ENCODE peak calls at places on chromosomes 4 and X, in seven cellular contexts. S is stimulated activated naive CD8-positive, alpha-beta T cell treated with anti-CD3 and anti-CD28 coated beads, Interleukin-15, amount 100 ng/mL, for 72 hours; G is HEK293T; J is effector CD4-positive, alpha-beta T cell; H is activated naive CD8-positive, alpha-beta T cell treated with anti-CD3 and anti-CD28 coated beads, Interleukin-2, amount 50 U/mL, for 24 hours; Z is heart right ventricle; L is CD8-positive, alpha-beta T cell. O is an unnamed sample.

GRCh38 chrX:2693123-2693438 is 2.0 kb downstream of the CD99 start:
- DNase-seq in S (no peak), G (no peak), J (no peak), H (no peak), Z (no peak), L (no peak), O (no peak)

GRCh38 chr4:67087897-67088296 is 457.4 kb downstream of the CENPC start:
- DNase-seq in S (peak), G (peak), J (no peak), H (peak), Z (peak), L (no peak), O (peak)

GRCh38 chrX:118773782-118774181 is 46.4 kb downstream of the IL13RA1 start:
- DNase-seq in S (no peak), G (no peak), J (no peak), H (no peak), Z (no peak), L (no peak), O (peak)

GRCh38 chr4:148376151-148376550 is 66.1 kb downstream of the NR3C2 start:
- DNase-seq in S (peak), G (no peak), J (peak), H (no peak), Z (peak), L (peak), O (peak)

GRCh38 chr4:87007345-87008181 is 72.8 kb downstream of the AFF1 start:
- DNase-seq in S (peak), G (peak), J (peak), H (peak), Z (peak), L (peak), O (peak)

GRCh38 chr4:89929425-89930272 is 35.0 kb downstream of the MMRN1 start:
- DNase-seq in S (peak), G (no peak), J (no peak), H (no peak), Z (no peak), L (no peak), O (peak)

GRCh38 chr4:94490437-94490836 is 38.7 kb downstream of the PDLIM5 start:
- DNase-seq in S (no peak), G (no peak), J (no peak), H (no peak), Z (no peak), L (no peak), O (no peak)

GRCh38 chrX:87526281-87526680 is 8.7 kb downstream of the KLHL4 start:
- DNase-seq in S (no peak), G (no peak), J (no peak), H (no peak), Z (no peak), L (no peak), O (peak)

GRCh38 chr4:93834371-93835066 is 6.0 kb downstream of the ATOH1 start:
- DNase-seq in S (no peak), G (no peak), J (no peak), H (no peak), Z (no peak), L (no peak), O (no peak)

O was measured in PC-3.